ENCODE peak calls at places on chromosomes 12 and 14, in ten cellular contexts. One of them, this sample, is unnamed.

GRCh38 chr14:28652782-28653181 is 113.8 kb upstream of the FOXG1 start:
- DNase-seq in lung: no peak
- DNase-seq in dorsolateral prefrontal cortex: no peak
- DNase-seq in suprapubic skin: no peak
- DNase-seq in IMR-90: peak
- DNase-seq in left lung: no peak
- DNase-seq in sigmoid colon: no peak
- DNase-seq in neural progenitor cell: no peak
- DNase-seq in gastrocnemius medialis: no peak
- DNase-seq in esophagus squamous epithelium: no peak
- DNase-seq in this sample: no peak

GRCh38 chr14:88554458-88555286 is at the start of gene PTPN21:
- DNase-seq in lung: peak
- DNase-seq in dorsolateral prefrontal cortex: peak
- DNase-seq in suprapubic skin: peak
- DNase-seq in IMR-90: peak
- DNase-seq in left lung: peak
- DNase-seq in sigmoid colon: peak
- DNase-seq in neural progenitor cell: peak
- DNase-seq in gastrocnemius medialis: peak
- DNase-seq in esophagus squamous epithelium: no peak
- DNase-seq in this sample: no peak

GRCh38 chr14:62657376-62657775 is 387.9 kb downstream of the KCNH5 start:
- DNase-seq in lung: no peak
- DNase-seq in dorsolateral prefrontal cortex: no peak
- DNase-seq in suprapubic skin: no peak
- DNase-seq in IMR-90: no peak
- DNase-seq in left lung: no peak
- DNase-seq in sigmoid colon: no peak
- DNase-seq in neural progenitor cell: no peak
- DNase-seq in gastrocnemius medialis: no peak
- DNase-seq in esophagus squamous epithelium: no peak
- DNase-seq in this sample: no peak

GRCh38 chr12:101368016-101368415 is 39.6 kb downstream of the ARL1 start:
- DNase-seq in lung: no peak
- DNase-seq in dorsolateral prefrontal cortex: no peak
- DNase-seq in suprapubic skin: no peak
- DNase-seq in IMR-90: no peak
- DNase-seq in left lung: no peak
- DNase-seq in sigmoid colon: no peak
- DNase-seq in neural progenitor cell: no peak
- DNase-seq in gastrocnemius medialis: no peak
- DNase-seq in esophagus squamous epithelium: no peak
- DNase-seq in this sample: no peak

GRCh38 chr14:77318006-77318553 is 2.6 kb downstream of the POMT2 start:
- DNase-seq in lung: no peak
- DNase-seq in dorsolateral prefrontal cortex: peak
- DNase-seq in suprapubic skin: peak
- DNase-seq in IMR-90: no peak
- DNase-seq in left lung: no peak
- DNase-seq in sigmoid colon: peak
- DNase-seq in neural progenitor cell: no peak
- DNase-seq in gastrocnemius medialis: no peak
- DNase-seq in esophagus squamous epithelium: no peak
- DNase-seq in this sample: no peak

GRCh38 chr12:70692681-70693288 is 55.6 kb upstream of the PTPRB start:
- DNase-seq in lung: no peak
- DNase-seq in dorsolateral prefrontal cortex: no peak
- DNase-seq in suprapubic skin: no peak
- DNase-seq in IMR-90: peak
- DNase-seq in left lung: no peak
- DNase-seq in sigmoid colon: no peak
- DNase-seq in neural progenitor cell: peak
- DNase-seq in gastrocnemius medialis: no peak
- DNase-seq in esophagus squamous epithelium: no peak
- DNase-seq in this sample: no peak

GRCh38 chr14:100840751-100841444 is 15.0 kb downstream of the MEG3 start:
- DNase-seq in lung: no peak
- DNase-seq in dorsolateral prefrontal cortex: no peak
- DNase-seq in suprapubic skin: no peak
- DNase-seq in IMR-90: no peak
- DNase-seq in left lung: no peak
- DNase-seq in sigmoid colon: no peak
- DNase-seq in neural progenitor cell: peak
- DNase-seq in gastrocnemius medialis: no peak
- DNase-seq in esophagus squamous epithelium: no peak
- DNase-seq in this sample: no peak

GRCh38 chr12:78340406-78340805 is 509.7 kb downstream of the NAV3 start:
- DNase-seq in lung: no peak
- DNase-seq in dorsolateral prefrontal cortex: no peak
- DNase-seq in suprapubic skin: no peak
- DNase-seq in IMR-90: no peak
- DNase-seq in left lung: no peak
- DNase-seq in sigmoid colon: no peak
- DNase-seq in neural progenitor cell: no peak
- DNase-seq in gastrocnemius medialis: no peak
- DNase-seq in esophagus squamous epithelium: no peak
- DNase-seq in this sample: no peak

GRCh38 chr14:104753528-104754212 is 723 bp downstream of the SIVA1 start:
- DNase-seq in lung: no peak
- DNase-seq in dorsolateral prefrontal cortex: no peak
- DNase-seq in suprapubic skin: no peak
- DNase-seq in IMR-90: no peak
- DNase-seq in left lung: peak
- DNase-seq in sigmoid colon: no peak
- DNase-seq in neural progenitor cell: peak
- DNase-seq in gastrocnemius medialis: no peak
- DNase-seq in esophagus squamous epithelium: no peak
- DNase-seq in this sample: peak

GRCh38 chr12:71046215-71046614 is 111.6 kb downstream of the TSPAN8 start:
- DNase-seq in lung: no peak
- DNase-seq in dorsolateral prefrontal cortex: no peak
- DNase-seq in suprapubic skin: no peak
- DNase-seq in IMR-90: peak
- DNase-seq in left lung: no peak
- DNase-seq in sigmoid colon: no peak
- DNase-seq in neural progenitor cell: no peak
- DNase-seq in gastrocnemius medialis: no peak
- DNase-seq in esophagus squamous epithelium: no peak
- DNase-seq in this sample: no peak

GRCh38 chr12:90280033-90280432 is 571.4 kb upstream of the ATP2B1 start:
- DNase-seq in lung: no peak
- DNase-seq in dorsolateral prefrontal cortex: no peak
- DNase-seq in suprapubic skin: no peak
- DNase-seq in IMR-90: peak
- DNase-seq in left lung: no peak
- DNase-seq in sigmoid colon: no peak
- DNase-seq in neural progenitor cell: no peak
- DNase-seq in gastrocnemius medialis: no peak
- DNase-seq in esophagus squamous epithelium: no peak
- DNase-seq in this sample: no peak

GRCh38 chr14:34633697-34634096 is 3.7 kb upstream of the SNX6 start:
- DNase-seq in lung: no peak
- DNase-seq in dorsolateral prefrontal cortex: no peak
- DNase-seq in suprapubic skin: no peak
- DNase-seq in IMR-90: no peak
- DNase-seq in left lung: no peak
- DNase-seq in sigmoid colon: no peak
- DNase-seq in neural progenitor cell: no peak
- DNase-seq in gastrocnemius medialis: no peak
- DNase-seq in esophagus squamous epithelium: no peak
- DNase-seq in this sample: no peak

GRCh38 chr12:48968004-48968403 is 3.5 kb downstream of the WNT10B start:
- DNase-seq in lung: no peak
- DNase-seq in dorsolateral prefrontal cortex: no peak
- DNase-seq in suprapubic skin: no peak
- DNase-seq in IMR-90: no peak
- DNase-seq in left lung: no peak
- DNase-seq in sigmoid colon: no peak
- DNase-seq in neural progenitor cell: no peak
- DNase-seq in gastrocnemius medialis: no peak
- DNase-seq in esophagus squamous epithelium: no peak
- DNase-seq in this sample: no peak

GRCh38 chr12:98646165-98646764 is 1.2 kb downstream of the APAF1 start:
- DNase-seq in lung: no peak
- DNase-seq in dorsolateral prefrontal cortex: no peak
- DNase-seq in suprapubic skin: no peak
- DNase-seq in IMR-90: peak
- DNase-seq in left lung: no peak
- DNase-seq in sigmoid colon: no peak
- DNase-seq in neural progenitor cell: peak
- DNase-seq in gastrocnemius medialis: no peak
- DNase-seq in esophagus squamous epithelium: no peak
- DNase-seq in this sample: peak

GRCh38 chr12:15638231-15638630 is 151.0 kb downstream of the EPS8 start:
- DNase-seq in lung: no peak
- DNase-seq in dorsolateral prefrontal cortex: no peak
- DNase-seq in suprapubic skin: no peak
- DNase-seq in IMR-90: no peak
- DNase-seq in left lung: no peak
- DNase-seq in sigmoid colon: no peak
- DNase-seq in neural progenitor cell: no peak
- DNase-seq in gastrocnemius medialis: no peak
- DNase-seq in esophagus squamous epithelium: no peak
- DNase-seq in this sample: no peak

GRCh38 chr12:26786491-26787124 is 46.4 kb downstream of the ITPR2 start:
- DNase-seq in lung: no peak
- DNase-seq in dorsolateral prefrontal cortex: no peak
- DNase-seq in suprapubic skin: no peak
- DNase-seq in IMR-90: peak
- DNase-seq in left lung: no peak
- DNase-seq in sigmoid colon: no peak
- DNase-seq in neural progenitor cell: no peak
- DNase-seq in gastrocnemius medialis: no peak
- DNase-seq in esophagus squamous epithelium: no peak
- DNase-seq in this sample: no peak

DNA sequence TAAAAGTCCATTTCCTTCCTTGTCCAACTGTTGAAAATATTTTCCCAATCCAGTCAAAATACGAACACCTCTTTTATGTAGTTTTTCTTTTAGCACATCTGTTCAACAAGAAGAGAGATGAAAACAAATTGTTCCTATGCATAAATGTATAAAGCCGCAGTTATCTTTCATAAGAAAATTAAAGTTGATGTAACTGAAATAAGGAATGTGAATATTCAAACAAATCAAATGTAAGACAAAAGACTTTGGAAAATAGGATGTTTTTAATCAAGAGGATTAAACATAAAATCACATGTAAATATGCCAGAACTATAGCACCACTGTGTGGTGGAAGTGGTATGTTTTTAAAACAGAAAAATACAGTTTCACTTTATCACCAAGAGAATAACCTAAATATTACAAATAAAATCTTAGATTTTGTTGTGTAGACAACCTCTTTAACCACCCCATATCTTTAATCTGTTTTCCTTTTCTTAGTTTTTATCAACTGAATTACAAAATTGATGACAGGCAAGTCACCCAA is 40.4 kb downstream of the CAPS2 start:
- DNase-seq in lung: no peak
- DNase-seq in dorsolateral prefrontal cortex: no peak
- DNase-seq in suprapubic skin: no peak
- DNase-seq in IMR-90: peak
- DNase-seq in left lung: no peak
- DNase-seq in sigmoid colon: no peak
- DNase-seq in neural progenitor cell: no peak
- DNase-seq in gastrocnemius medialis: no peak
- DNase-seq in esophagus squamous epithelium: no peak
- DNase-seq in this sample: no peak
- TF ChIP-seq CTCF in lung: no peak
- TF ChIP-seq CTCF in dorsolateral prefrontal cortex: peak
- TF ChIP-seq CTCF in suprapubic skin: no peak
- TF ChIP-seq CTCF in IMR-90: peak
- TF ChIP-seq CTCF in left lung: no peak
- TF ChIP-seq CTCF in sigmoid colon: no peak
- TF ChIP-seq CTCF in neural progenitor cell: no peak
- TF ChIP-seq CTCF in gastrocnemius medialis: no peak
- TF ChIP-seq CTCF in esophagus squamous epithelium: peak
- TF ChIP-seq CTCF in this sample: no peak

DNA sequence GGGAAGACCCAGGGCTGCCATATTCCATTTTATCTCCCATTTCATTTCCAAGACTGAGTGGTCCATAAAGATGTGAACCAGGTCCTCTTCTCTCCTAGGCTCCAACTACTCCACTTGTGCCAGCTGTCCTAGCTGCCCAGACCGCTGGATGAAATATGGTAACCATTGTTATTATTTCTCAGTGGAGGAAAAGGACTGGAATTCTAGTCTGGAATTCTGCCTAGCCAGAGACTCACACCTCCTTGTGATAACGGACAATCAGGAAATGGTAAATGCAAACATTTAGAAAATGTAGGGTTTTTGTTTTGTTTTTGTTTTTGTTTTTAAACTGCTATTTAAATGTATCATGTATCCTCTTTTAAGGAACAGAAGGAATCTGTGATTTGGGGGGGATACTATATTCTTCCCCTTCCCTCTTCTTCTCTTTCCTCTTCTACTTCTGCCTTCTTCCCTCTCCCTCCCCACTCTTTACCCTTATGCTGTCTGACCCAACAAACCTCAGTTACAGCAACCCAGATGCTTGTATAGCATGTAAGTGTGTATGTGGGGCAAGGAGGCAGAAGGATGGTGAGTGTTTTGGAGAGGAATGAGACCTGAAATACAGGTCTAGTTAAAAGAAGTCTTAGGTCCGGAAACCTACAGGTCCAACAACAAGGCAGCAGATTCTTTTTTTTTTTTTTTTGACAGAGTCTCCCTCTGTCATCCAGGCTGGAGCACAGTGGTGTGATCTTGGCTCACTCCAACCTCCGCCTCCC is 5.9 kb downstream of the KLRG1 start:
- DNase-seq in lung: no peak
- DNase-seq in dorsolateral prefrontal cortex: no peak
- DNase-seq in suprapubic skin: no peak
- DNase-seq in IMR-90: no peak
- DNase-seq in left lung: no peak
- DNase-seq in sigmoid colon: no peak
- DNase-seq in neural progenitor cell: no peak
- DNase-seq in gastrocnemius medialis: no peak
- DNase-seq in esophagus squamous epithelium: no peak
- DNase-seq in this sample: no peak
- H3K4me3 ChIP-seq in lung: no peak
- H3K4me3 ChIP-seq in dorsolateral prefrontal cortex: no peak
- H3K4me3 ChIP-seq in suprapubic skin: no peak
- H3K4me3 ChIP-seq in IMR-90: no peak
- H3K4me3 ChIP-seq in left lung: no peak
- H3K4me3 ChIP-seq in sigmoid colon: no peak
- H3K4me3 ChIP-seq in neural progenitor cell: no peak
- H3K4me3 ChIP-seq in gastrocnemius medialis: no peak
- H3K4me3 ChIP-seq in esophagus squamous epithelium: no peak
- H3K4me3 ChIP-seq in this sample: no peak

GRCh38 chr14:22613091-22613695 is 15.1 kb downstream of the ABHD4 start:
- DNase-seq in lung: no peak
- DNase-seq in dorsolateral prefrontal cortex: no peak
- DNase-seq in suprapubic skin: no peak
- DNase-seq in IMR-90: no peak
- DNase-seq in left lung: no peak
- DNase-seq in sigmoid colon: no peak
- DNase-seq in neural progenitor cell: no peak
- DNase-seq in gastrocnemius medialis: no peak
- DNase-seq in esophagus squamous epithelium: no peak
- DNase-seq in this sample: no peak
- TF ChIP-seq CTCF in lung: no peak
- TF ChIP-seq CTCF in dorsolateral prefrontal cortex: no peak
- TF ChIP-seq CTCF in suprapubic skin: no peak
- TF ChIP-seq CTCF in IMR-90: peak
- TF ChIP-seq CTCF in left lung: no peak
- TF ChIP-seq CTCF in sigmoid colon: no peak
- TF ChIP-seq CTCF in neural progenitor cell: peak
- TF ChIP-seq CTCF in gastrocnemius medialis: no peak
- TF ChIP-seq CTCF in esophagus squamous epithelium: no peak
- TF ChIP-seq CTCF in this sample: no peak

GRCh38 chr12:132491349-132491663 is 1.4 kb downstream of the FBRSL1 start:
- DNase-seq in lung: no peak
- DNase-seq in dorsolateral prefrontal cortex: no peak
- DNase-seq in suprapubic skin: no peak
- DNase-seq in IMR-90: no peak
- DNase-seq in left lung: peak
- DNase-seq in sigmoid colon: no peak
- DNase-seq in neural progenitor cell: no peak
- DNase-seq in gastrocnemius medialis: no peak
- DNase-seq in esophagus squamous epithelium: no peak
- DNase-seq in this sample: no peak
- H3K4me3 ChIP-seq in lung: peak
- H3K4me3 ChIP-seq in dorsolateral prefrontal cortex: peak
- H3K4me3 ChIP-seq in suprapubic skin: peak
- H3K4me3 ChIP-seq in IMR-90: peak
- H3K4me3 ChIP-seq in left lung: peak
- H3K4me3 ChIP-seq in sigmoid colon: peak
- H3K4me3 ChIP-seq in neural progenitor cell: peak
- H3K4me3 ChIP-seq in gastrocnemius medialis: peak
- H3K4me3 ChIP-seq in esophagus squamous epithelium: peak
- H3K4me3 ChIP-seq in this sample: peak

This sample was measured in GM12865.